ENCODE peak calls at places on chromosomes 1 and 21, in seven cellular contexts. R, V, T, D, F, N and Y are unnamed samples.

GRCh38 chr1:150065184-150065871 is 2.2 kb upstream of the VPS45 start:
- DNase-seq in F (no peak), D (peak), V (no peak), N (no peak), R (no peak), T (no peak), Y (no peak)

GRCh38 chr1:221563476-221563921 is 178.4 kb downstream of the DUSP10 start:
- DNase-seq in N (no peak), V (no peak), R (no peak), D (no peak), F (no peak), T (no peak), Y (no peak)

GRCh38 chr1:11746092-11746491 is 10.2 kb downstream of the AGTRAP start:
- DNase-seq in T (no peak), V (no peak), D (no peak), F (no peak), N (no peak), R (peak), Y (no peak)

GRCh38 chr1:21332691-21333449 is 42.6 kb upstream of the ECE1 start:
- DNase-seq in N (no peak), R (peak), T (no peak), F (no peak), V (no peak), D (no peak), Y (no peak)

GRCh38 chr21:33598051-33598450 is 9.6 kb upstream of the DONSON start:
- DNase-seq in N (no peak), V (no peak), T (no peak), R (no peak), F (no peak), D (no peak), Y (no peak)

GRCh38 chr1:14925336-14926136 is 228.0 kb upstream of the TMEM51 start:
- DNase-seq in D (no peak), F (no peak), V (no peak), R (no peak), N (no peak), T (no peak), Y (no peak)

GRCh38 chr1:76669146-76669545 is 198.1 kb upstream of the ST6GALNAC5 start:
- DNase-seq in D (no peak), T (no peak), N (no peak), R (no peak), V (no peak), F (no peak), Y (no peak)

GRCh38 chr1:112743174-112744018 is 28.3 kb upstream of the PPM1J start:
- DNase-seq in F (no peak), V (no peak), R (no peak), N (peak), D (no peak), T (peak), Y (no peak)

GRCh38 chr1:3331564-3331963 is 122.9 kb upstream of the ARHGEF16 start:
- DNase-seq in D (no peak), R (no peak), V (no peak), T (no peak), F (no peak), N (no peak), Y (no peak)

GRCh38 chr1:196361112-196361714 is 247.0 kb downstream of the KCNT2 start:
- DNase-seq in D (no peak), V (peak), T (no peak), F (no peak), R (no peak), N (no peak), Y (no peak)

GRCh38 chr1:218760601-218761570 is 412.8 kb upstream of the LYPLAL1 start:
- DNase-seq in T (no peak), V (no peak), D (no peak), R (no peak), N (no peak), F (no peak), Y (no peak)

GRCh38 chr21:45836268-45836655 is 145.3 kb upstream of the COL6A1 start:
- DNase-seq in F (no peak), N (no peak), D (no peak), T (no peak), R (no peak), V (no peak), Y (no peak)

GRCh38 chr1:27941671-27942540 is 7.1 kb downstream of the SMPDL3B start:
- DNase-seq in T (no peak), V (no peak), F (no peak), R (no peak), N (no peak), D (no peak), Y (no peak)

GRCh38 chr1:160058087-160058486 is 11.9 kb downstream of the KCNJ10 start:
- DNase-seq in F (no peak), D (peak), N (peak), R (no peak), V (no peak), T (no peak), Y (no peak)
- TF ChIP-seq CTCF in F (peak), D (peak), N (peak), R (no peak), V (peak), T (no peak), Y (no peak)

DNA sequence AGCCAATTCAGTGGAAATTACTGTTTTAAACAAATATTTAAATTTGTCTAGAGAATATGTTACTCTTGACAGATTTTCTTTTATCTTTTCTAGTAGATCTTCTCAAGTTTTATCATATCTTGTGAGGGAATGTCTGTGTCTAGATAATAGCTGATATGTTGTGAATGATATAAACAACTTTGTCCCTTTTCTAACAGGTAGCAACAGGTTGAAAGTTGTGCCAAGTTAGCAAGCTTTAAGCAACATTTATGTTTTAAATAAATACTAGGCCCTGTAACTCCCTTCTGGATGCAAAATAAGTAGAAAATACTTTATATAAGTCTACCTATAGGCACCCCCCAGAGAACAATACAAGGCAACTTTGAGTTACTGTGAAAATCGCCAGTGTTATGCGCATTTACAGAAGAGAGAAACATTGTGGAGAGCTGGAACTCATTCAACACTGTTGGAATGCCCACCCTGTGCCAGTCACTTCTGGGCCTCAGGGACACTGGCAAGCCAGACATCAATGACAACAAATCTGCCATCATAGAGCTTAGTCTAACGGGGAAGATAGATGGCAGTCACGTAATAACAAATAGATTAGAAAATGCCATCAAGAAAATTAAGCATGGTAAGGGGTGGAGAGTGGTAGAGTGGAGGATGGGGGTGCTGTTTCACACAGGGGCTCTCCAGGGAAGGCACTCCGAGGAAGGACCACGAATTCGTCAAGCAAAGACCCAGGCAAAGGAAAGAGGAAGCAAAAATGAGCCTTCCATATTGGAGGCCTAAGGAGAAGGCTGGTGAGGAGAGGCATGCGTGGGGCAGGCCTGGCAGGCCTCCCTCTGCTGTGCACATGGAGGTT is 4.4 kb downstream of the MAP3K21 start:
- DNase-seq in D (no peak), R (no peak), T (no peak), F (no peak), N (no peak), V (no peak), Y (no peak)
- TF ChIP-seq CTCF in D (no peak), R (no peak), T (no peak), F (no peak), N (peak), V (peak), Y (no peak)

GRCh38 chr1:33684346-33685122 is 179.3 kb upstream of the HMGB4 start:
- DNase-seq in R (no peak), F (no peak), N (no peak), D (no peak), T (no peak), V (no peak), Y (no peak)

GRCh38 chr1:33687000-33687399 is 176.9 kb upstream of the HMGB4 start:
- DNase-seq in R (no peak), F (no peak), T (no peak), N (no peak), V (no peak), D (no peak), Y (no peak)

GRCh38 chr1:33686551-33686950 is 177.3 kb upstream of the HMGB4 start:
- DNase-seq in D (no peak), T (no peak), V (no peak), R (no peak), N (no peak), F (no peak), Y (no peak)

GRCh38 chr1:33682371-33682770 is 181.5 kb upstream of the HMGB4 start:
- DNase-seq in N (no peak), D (no peak), V (no peak), R (no peak), F (no peak), T (no peak), Y (no peak)

DNA sequence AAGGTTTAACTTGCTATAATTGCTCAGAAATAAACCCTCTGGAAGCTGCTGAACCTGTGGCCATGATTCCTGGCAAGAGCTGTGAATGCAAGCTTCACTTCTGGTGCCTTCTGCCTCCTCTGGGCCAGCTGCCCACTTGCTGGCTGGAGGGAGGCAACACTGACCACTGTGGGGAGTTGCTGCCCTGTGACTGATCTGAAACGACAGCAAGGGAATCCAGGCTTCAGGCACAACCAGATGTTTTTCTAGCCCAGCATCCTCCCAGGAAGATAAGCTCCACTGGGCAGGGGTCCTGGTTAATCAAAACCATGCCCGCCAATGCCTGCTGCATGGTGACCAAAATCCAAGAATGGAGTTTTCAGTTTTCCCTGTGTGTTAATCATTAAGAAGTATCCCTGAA is 180.0 kb upstream of the HMGB4 start:
- DNase-seq in D (no peak), N (no peak), T (no peak), F (no peak), V (no peak), R (no peak), Y (no peak)
- TF ChIP-seq CTCF in D (no peak), N (no peak), T (no peak), F (no peak), V (no peak), R (no peak), Y (no peak)

GRCh38 chr1:147514233-147514632 is 27.1 kb upstream of the BCL9 start:
- DNase-seq in R (no peak), N (no peak), T (no peak), V (no peak), D (no peak), F (no peak), Y (no peak)

GRCh38 chr1:147516157-147516917 is 25.0 kb upstream of the BCL9 start:
- DNase-seq in R (no peak), T (no peak), N (no peak), D (no peak), F (no peak), V (no peak), Y (no peak)

GRCh38 chr1:147509786-147510360 is 31.4 kb upstream of the BCL9 start:
- DNase-seq in D (no peak), F (no peak), N (no peak), R (no peak), T (no peak), V (no peak), Y (no peak)

GRCh38 chr1:147515046-147515869 is 26.0 kb upstream of the BCL9 start:
- DNase-seq in R (no peak), D (peak), F (peak), N (peak), V (peak), T (no peak), Y (peak)
- TF ChIP-seq CTCF in R (peak), D (peak), F (peak), N (peak), V (peak), T (no peak), Y (no peak)

DNA sequence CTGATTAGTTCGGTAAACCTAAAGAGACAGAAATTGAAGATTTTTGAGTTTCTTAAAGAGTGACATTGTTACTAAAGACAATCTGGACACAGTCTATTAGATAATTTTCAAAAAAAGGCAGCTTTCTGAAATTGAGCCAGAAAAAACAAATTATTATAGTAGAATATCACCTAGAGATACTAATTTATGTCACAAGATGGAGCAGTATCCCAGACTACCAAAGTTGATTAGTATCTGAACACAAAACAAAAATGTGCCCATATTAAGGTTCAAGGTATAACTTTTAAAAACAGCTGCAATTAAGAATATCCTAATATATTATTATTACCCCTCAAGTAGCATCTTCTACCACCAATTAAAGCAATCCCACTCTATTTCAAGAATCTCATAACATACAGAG is 40.5 kb upstream of the SYT2 start:
- DNase-seq in N (no peak), F (no peak), D (no peak), T (no peak), V (no peak), R (no peak), Y (no peak)
- TF ChIP-seq CTCF in N (no peak), F (peak), D (peak), T (no peak), V (peak), R (no peak), Y (no peak)

GRCh38 chr1:45685308-45686080 is 839 bp downstream of the GPBP1L1 start:
- DNase-seq in D (peak), R (no peak), T (no peak), F (peak), V (peak), N (peak), Y (no peak)

GRCh38 chr1:45686081-45687013 is at the start of gene GPBP1L1:
- DNase-seq in T (peak), V (peak), N (peak), R (peak), F (peak), D (peak), Y (peak)

GRCh38 chr1:45684402-45684801 is 1.9 kb downstream of the GPBP1L1 start:
- DNase-seq in V (no peak), F (no peak), D (no peak), N (no peak), R (no peak), T (no peak), Y (no peak)

GRCh38 chr1:45687014-45687752 is 798 bp upstream of the TMEM69 start:
- DNase-seq in R (peak), T (peak), V (peak), F (peak), D (peak), N (peak), Y (peak)

DNA sequence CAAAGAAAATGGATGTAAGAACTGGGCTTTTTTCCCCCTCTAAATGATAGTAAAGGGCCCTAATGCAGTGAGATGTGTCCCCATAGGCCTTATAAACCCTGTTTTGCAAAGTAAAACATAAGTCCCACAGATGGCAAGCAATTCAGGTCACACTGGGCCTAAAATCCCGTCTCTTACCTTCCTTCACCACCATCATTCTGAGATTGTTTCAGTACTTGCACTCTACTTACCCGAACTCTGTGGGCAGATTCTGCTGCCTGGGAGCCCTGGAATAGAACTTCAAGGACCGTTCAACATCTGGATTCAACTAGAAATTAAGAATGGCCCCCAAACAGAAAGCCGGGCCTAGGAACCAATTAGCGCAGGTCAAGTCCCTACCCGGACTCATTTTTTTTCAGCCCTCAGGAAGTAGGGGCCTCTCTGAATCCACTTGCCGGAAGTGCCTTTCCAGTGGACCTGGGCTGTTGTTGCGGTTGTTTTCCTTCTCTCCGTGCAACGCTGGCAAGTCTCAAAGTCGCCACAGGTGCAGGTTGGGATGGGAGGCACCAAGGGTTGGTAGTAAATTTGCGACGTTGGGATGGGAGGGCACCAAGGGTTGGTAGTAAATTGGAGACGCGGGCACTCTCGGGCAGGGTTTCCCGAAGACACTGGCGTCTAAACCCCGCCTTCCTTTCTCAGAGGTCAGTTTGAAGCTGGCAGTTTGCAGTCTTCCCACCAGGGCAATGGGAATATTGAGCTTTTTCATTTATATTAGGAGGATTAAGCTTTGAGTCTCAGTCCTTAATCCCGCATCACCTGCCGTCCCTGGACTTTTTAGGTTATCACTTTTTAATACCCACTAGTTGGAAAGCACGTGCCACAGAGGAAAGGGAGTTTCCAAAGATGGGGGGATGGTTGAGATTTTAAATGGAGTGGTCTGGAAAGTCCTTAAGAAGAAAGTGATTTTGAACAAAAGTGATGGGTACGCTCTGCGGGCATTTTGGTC is at the start of gene TMEM69:
- DNase-seq in N (peak), D (peak), R (peak), F (peak), T (peak), V (peak), Y (peak)
- TF ChIP-seq CTCF in N (no peak), D (no peak), R (peak), F (no peak), T (no peak), V (no peak), Y (no peak)

GRCh38 chr21:34669149-34669879 is 520 bp downstream of the CLIC6 start:
- DNase-seq in R (peak), D (no peak), F (no peak), T (peak), N (peak), V (no peak), Y (peak)
- TF ChIP-seq CTCF in R (no peak), D (no peak), F (no peak), T (no peak), N (no peak), V (no peak), Y (no peak)

GRCh38 chr1:53715478-53715877 is 23.5 kb downstream of the GLIS1 start:
- DNase-seq in R (no peak), F (peak), D (peak), V (peak), T (peak), N (peak), Y (peak)
- TF ChIP-seq CTCF in R (no peak), F (peak), D (peak), V (peak), T (peak), N (peak), Y (peak)